ENCODE peak calls at places on chromosomes 3 and 15, in seven cellular contexts. R is AG09309, T is fibroblast of lung, I is heart right ventricle, L is iPS DF 6.9, D is skeletal muscle cell, O is Karpas-422. E is an unnamed sample.

GRCh38 chr3:51927095-51927977 is 14.4 kb downstream of the RRP9 start:
- DNase-seq in R (no peak), T (no peak), I (no peak), L (no peak), D (no peak), O (no peak), E (no peak)

GRCh38 chr15:52559583-52559982 is 9.2 kb downstream of the ARPP19 start:
- DNase-seq in R (no peak), T (peak), I (no peak), L (no peak), D (no peak), O (no peak), E (no peak)

GRCh38 chr3:156691920-156692319 is 17.5 kb downstream of the TIPARP start:
- DNase-seq in R (no peak), T (peak), I (no peak), L (no peak), D (no peak), O (no peak), E (peak)

GRCh38 chr15:99719096-99719541 is 14.1 kb downstream of the LYSMD4 start:
- DNase-seq in R (peak), T (peak), I (no peak), L (no peak), D (peak), O (no peak), E (no peak)

GRCh38 chr3:193851941-193852674 is 259.1 kb downstream of the OPA1 start:
- DNase-seq in R (no peak), T (peak), I (no peak), L (no peak), D (no peak), O (no peak), E (peak)

GRCh38 chr15:74790080-74790916 is 8.4 kb downstream of the CSK start:
- DNase-seq in R (no peak), T (peak), I (peak), L (no peak), D (peak), O (peak), E (no peak)

GRCh38 chr3:20043398-20043797 is 3.2 kb downstream of the KAT2B start:
- DNase-seq in R (no peak), T (peak), I (peak), L (no peak), D (no peak), O (peak), E (no peak)

GRCh38 chr3:131140891-131141290 is 114.2 kb downstream of the NEK11 start:
- DNase-seq in R (no peak), T (no peak), I (no peak), L (no peak), D (no peak), O (no peak), E (no peak)

GRCh38 chr3:13504161-13504831 is 24.2 kb downstream of the HDAC11 start:
- DNase-seq in R (no peak), T (peak), I (no peak), L (no peak), D (no peak), O (no peak), E (no peak)

DNA sequence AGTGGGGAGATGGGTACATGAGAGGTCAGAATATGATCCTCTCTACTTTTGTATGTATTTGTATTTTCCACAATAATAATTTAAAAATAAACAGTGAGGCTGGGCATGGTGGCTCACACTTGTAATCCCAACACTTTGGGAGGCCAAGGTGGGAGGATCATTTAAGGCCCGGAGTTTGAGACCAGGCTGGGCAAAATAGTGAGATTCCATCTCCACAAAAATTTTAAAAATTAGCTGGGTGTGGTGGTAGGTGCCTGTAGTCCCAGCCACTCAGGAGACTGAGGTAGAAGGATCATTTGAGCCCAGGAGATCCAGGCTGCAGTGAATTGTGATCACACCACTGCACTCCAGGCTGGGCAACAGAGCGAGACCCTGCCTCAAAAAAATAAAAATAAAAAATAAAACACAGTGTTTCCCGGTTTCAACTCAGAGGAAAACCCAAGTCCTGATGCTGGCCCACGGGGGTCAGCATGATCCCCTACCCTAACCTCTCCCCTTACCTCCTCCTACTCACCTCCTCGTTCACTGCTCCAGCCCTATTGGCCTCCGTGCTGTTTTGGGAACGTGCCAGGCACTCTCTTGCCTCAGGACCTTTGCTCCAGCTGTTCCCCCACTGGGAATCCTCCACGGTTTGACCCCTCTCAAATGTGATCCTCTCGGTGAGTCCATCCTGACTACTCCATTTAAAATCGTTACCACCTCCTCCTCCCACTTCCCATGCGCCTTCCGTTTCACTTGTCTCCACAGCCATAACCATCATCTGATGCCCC is 2.9 kb upstream of the KLHL40 start:
- DNase-seq in R (no peak), T (no peak), I (no peak), L (no peak), D (no peak), O (no peak), E (no peak)
- H3K4me3 ChIP-seq in R (no peak), T (no peak), I (no peak), L (no peak), D (no peak), O (no peak), E (no peak)

GRCh38 chr3:188082040-188082439 is 71.9 kb upstream of the LPP start:
- DNase-seq in R (no peak), T (peak), I (no peak), L (no peak), D (peak), O (no peak), E (no peak)

GRCh38 chr3:188084751-188085595 is 69.0 kb upstream of the LPP start:
- DNase-seq in R (no peak), T (no peak), I (no peak), L (no peak), D (no peak), O (peak), E (no peak)

GRCh38 chr3:188088948-188089685 is 64.8 kb upstream of the LPP start:
- DNase-seq in R (no peak), T (no peak), I (no peak), L (no peak), D (no peak), O (no peak), E (no peak)

GRCh38 chr3:188083011-188083410 is 70.9 kb upstream of the LPP start:
- DNase-seq in R (no peak), T (no peak), I (no peak), L (no peak), D (no peak), O (no peak), E (no peak)

DNA sequence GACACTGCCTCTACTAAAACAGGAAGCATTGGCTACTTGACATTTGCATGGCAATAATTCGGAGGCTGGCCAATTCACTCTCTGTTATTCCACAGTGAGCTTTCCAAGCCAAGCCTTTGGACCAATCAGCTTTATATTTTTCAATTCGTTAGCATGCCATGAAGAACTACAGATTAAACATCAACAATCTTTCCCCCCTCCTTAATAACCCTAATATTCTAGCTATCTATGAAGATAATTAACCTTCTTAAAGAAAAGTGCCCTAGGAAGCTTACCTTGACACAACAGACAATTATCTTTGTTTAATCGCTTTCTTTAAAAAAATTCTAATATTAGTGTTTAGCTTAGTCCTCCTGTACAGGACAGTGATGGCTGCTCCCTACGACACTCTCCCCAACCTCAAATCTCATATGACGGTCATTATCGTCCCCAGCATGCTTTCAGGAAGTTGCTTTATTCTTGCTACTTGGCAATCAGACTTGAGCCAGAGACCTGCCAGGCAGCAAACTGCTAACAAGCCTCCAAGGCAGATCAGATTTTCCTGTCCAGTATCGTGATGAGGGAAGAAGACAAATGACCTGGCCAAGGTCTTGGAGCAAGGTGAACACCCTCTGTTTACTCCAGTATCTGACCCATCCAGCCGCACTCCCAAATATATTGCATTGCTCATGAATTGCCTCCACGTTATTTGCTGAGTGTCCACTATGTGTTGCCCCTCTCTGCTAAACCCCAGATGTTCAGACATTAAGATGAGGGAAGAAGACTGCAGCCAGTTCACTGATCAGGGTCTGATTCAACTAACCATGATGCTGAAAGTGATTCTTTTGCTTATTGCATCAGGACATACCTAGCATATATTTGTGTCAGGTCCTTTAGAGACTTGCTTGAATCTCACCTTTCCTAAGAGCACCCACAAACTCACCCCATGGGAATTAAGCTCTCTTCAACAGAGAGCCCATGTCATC is 68.1 kb upstream of the LPP start:
- DNase-seq in R (no peak), T (no peak), I (no peak), L (no peak), D (no peak), O (peak), E (no peak)
- H3K4me3 ChIP-seq in R (no peak), T (no peak), I (no peak), L (no peak), D (no peak), O (peak), E (no peak)

GRCh38 chr3:43013743-43014155 is 34.6 kb downstream of the GASK1A start:
- DNase-seq in R (no peak), T (no peak), I (no peak), L (no peak), D (no peak), O (no peak), E (no peak)
- H3K4me3 ChIP-seq in R (no peak), T (no peak), I (no peak), L (no peak), D (no peak), O (no peak), E (no peak)

GRCh38 chr3:46096336-46096735 is 69.1 kb upstream of the XCR1 start:
- DNase-seq in R (no peak), T (peak), I (no peak), L (no peak), D (no peak), O (peak), E (no peak)

GRCh38 chr3:46097691-46098241 is 70.5 kb upstream of the XCR1 start:
- DNase-seq in R (no peak), T (no peak), I (no peak), L (no peak), D (peak), O (peak), E (no peak)

GRCh38 chr3:46095307-46095706 is 68.0 kb upstream of the XCR1 start:
- DNase-seq in R (no peak), T (no peak), I (no peak), L (no peak), D (no peak), O (peak), E (no peak)

GRCh38 chr3:46098319-46098761 is 71.1 kb upstream of the XCR1 start:
- DNase-seq in R (peak), T (peak), I (no peak), L (no peak), D (peak), O (peak), E (no peak)

DNA sequence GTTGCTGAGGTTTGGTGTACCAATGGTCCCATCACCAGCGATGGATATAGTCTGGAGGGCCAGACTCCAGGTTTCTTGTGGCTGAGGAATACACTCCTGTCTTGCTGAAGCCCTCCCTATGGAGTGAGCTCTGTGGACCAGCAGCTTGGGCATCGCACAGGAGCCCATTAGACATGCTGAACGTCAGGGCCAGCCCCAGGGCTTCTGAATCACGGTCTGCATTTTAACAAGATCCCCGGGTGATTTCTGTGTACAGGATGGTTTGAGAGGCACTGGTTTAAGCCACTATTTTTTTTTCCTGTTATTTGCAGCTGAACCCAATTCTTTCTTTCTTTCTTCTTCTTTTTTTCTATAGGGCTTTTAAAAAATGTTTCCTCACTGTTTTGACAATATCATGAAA is 69.5 kb upstream of the XCR1 start:
- DNase-seq in R (no peak), T (no peak), I (no peak), L (no peak), D (no peak), O (peak), E (no peak)
- H3K4me3 ChIP-seq in R (no peak), T (no peak), I (no peak), L (no peak), D (no peak), O (no peak), E (no peak)

GRCh38 chr3:171023566-171023965 is 3.0 kb downstream of the SLC2A2 start:
- DNase-seq in R (no peak), T (no peak), I (no peak), L (no peak), D (no peak), O (no peak), E (no peak)

GRCh38 chr3:171028779-171029232 is 2.3 kb upstream of the SLC2A2 start:
- DNase-seq in R (peak), T (peak), I (peak), L (no peak), D (peak), O (no peak), E (no peak)

GRCh38 chr3:171026584-171027293 is at the start of gene SLC2A2:
- DNase-seq in R (no peak), T (no peak), I (no peak), L (no peak), D (no peak), O (no peak), E (no peak)

GRCh38 chr3:171028025-171028778 is 1.7 kb upstream of the SLC2A2 start:
- DNase-seq in R (peak), T (peak), I (peak), L (peak), D (peak), O (no peak), E (no peak)
- H3K4me3 ChIP-seq in R (peak), T (peak), I (peak), L (peak), D (peak), O (no peak), E (no peak)

GRCh38 chr15:88776646-88777045 is 26.6 kb upstream of the ACAN start:
- DNase-seq in R (no peak), T (no peak), I (no peak), L (no peak), D (no peak), O (no peak), E (no peak)
- H3K4me3 ChIP-seq in R (no peak), T (no peak), I (no peak), L (no peak), D (no peak), O (no peak), E (no peak)

GRCh38 chr3:38003371-38003816 is 12.8 kb downstream of the VILL start:
- DNase-seq in R (no peak), T (peak), I (no peak), L (no peak), D (no peak), O (peak), E (no peak)

GRCh38 chr3:38005076-38006020 is 14.8 kb downstream of the VILL start:
- DNase-seq in R (no peak), T (peak), I (peak), L (no peak), D (no peak), O (no peak), E (no peak)

GRCh38 chr3:38006031-38006430 is 15.4 kb downstream of the VILL start:
- DNase-seq in R (no peak), T (no peak), I (no peak), L (no peak), D (no peak), O (no peak), E (no peak)

GRCh38 chr3:38003817-38004414 is 13.3 kb downstream of the VILL start:
- DNase-seq in R (no peak), T (no peak), I (no peak), L (no peak), D (no peak), O (no peak), E (no peak)

DNA sequence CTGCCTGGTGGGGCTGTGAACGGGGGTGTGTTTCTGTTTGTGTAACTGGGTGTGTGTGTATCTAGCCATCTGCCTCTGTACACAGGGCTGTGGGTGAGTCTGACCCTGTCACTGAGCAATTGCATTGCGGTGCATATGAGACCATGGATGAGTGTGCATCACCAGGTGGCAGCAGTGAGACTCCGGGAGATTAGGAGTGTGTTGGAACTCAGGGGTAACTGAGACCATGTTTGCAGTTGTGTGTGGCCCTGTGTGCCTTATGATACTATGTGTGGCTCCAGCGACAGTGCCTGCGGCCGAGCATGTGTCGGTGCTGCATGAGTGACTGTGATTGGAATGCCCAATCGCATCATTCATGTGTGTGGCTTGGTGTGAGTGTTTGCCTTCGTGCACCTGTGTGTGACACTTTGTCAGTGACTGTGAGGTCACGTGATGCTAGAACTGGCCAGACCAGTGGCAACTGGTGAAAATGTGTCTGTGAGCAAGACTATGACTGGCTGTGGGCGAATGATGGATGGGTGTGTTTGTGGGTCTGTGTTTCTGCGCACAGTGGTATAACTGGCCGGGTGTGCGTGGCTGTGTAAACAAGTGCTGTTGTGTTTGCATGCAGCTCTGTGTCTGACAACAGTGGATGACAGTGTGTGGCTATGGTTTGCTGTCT is 14.0 kb downstream of the VILL start:
- DNase-seq in R (no peak), T (peak), I (peak), L (no peak), D (no peak), O (peak), E (no peak)
- H3K4me3 ChIP-seq in R (no peak), T (no peak), I (peak), L (no peak), D (no peak), O (no peak), E (no peak)

GRCh38 chr3:14716593-14716992 is 41.7 kb downstream of the C3orf20 start:
- DNase-seq in R (no peak), T (peak), I (no peak), L (no peak), D (no peak), O (no peak), E (no peak)
- H3K4me3 ChIP-seq in R (no peak), T (no peak), I (no peak), L (no peak), D (no peak), O (no peak), E (no peak)

GRCh38 chr3:72802001-72802400 is 46.2 kb downstream of the SHQ1 start:
- DNase-seq in R (no peak), T (no peak), I (no peak), L (no peak), D (no peak), O (no peak), E (no peak)

GRCh38 chr3:72800869-72801268 is 47.4 kb downstream of the SHQ1 start:
- DNase-seq in R (no peak), T (no peak), I (no peak), L (no peak), D (no peak), O (no peak), E (no peak)

GRCh38 chr3:72797773-72798543 is 50.3 kb downstream of the SHQ1 start:
- DNase-seq in R (no peak), T (peak), I (peak), L (no peak), D (no peak), O (no peak), E (no peak)

GRCh38 chr3:72794079-72794478 is 54.2 kb downstream of the SHQ1 start:
- DNase-seq in R (no peak), T (no peak), I (no peak), L (no peak), D (no peak), O (no peak), E (no peak)

DNA sequence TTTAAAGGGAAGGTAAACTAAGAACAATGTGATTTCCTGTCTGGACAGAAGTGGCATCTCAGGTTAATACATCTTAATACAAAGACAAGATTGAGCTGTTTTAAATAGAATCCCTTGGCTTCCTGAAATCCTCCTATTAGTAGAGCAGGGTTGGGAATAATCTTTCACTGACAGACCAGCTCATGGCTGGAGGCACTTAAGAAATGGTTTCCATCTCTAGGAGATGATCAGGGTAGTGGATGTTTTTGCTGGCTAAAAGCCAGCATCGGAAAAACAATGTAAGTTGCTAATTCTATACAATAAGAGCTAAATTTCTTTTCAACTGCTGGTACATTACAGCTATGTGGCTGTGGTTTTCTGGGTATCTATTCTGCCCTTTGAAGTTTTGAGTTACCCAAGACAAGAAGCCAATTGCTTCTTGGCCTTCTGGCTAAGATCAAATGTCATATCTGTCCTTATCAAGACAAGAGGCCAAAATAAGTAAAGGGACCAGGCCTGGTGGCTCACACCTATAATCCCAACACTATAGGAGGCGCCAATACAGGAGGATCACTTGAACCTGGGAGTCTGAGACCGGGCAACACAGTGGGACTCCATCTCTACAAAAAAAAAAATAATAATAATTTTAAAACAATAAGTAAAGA is 49.6 kb downstream of the SHQ1 start:
- DNase-seq in R (no peak), T (peak), I (no peak), L (no peak), D (no peak), O (no peak), E (no peak)
- H3K4me3 ChIP-seq in R (no peak), T (no peak), I (no peak), L (no peak), D (no peak), O (no peak), E (no peak)